ENCODE peak calls at places on chromosome 2, in eight cellular contexts. M, F, N, D, T, Y, G and Z are unnamed samples.

GRCh38 chr2:11158916-11159573 is 3.8 kb downstream of the SLC66A3 start:
- DNase-seq in M (no peak), Y (no peak), G (no peak), T (no peak), F (no peak), D (no peak), N (no peak), Z (no peak)

GRCh38 chr2:86238354-86238753 is 39.1 kb downstream of the MRPL35 start:
- DNase-seq in G (no peak), M (peak; percentile 51), T (no peak), N (no peak), F (no peak), D (no peak), Y (no peak), Z (peak; percentile 51)

GRCh38 chr2:207039225-207039624 is 99.9 kb downstream of the CPO start:
- DNase-seq in T (peak; percentile 71), N (no peak), G (no peak), D (no peak), M (no peak), F (no peak), Y (no peak), Z (no peak)

GRCh38 chr2:65877331-65877791 is 445.0 kb upstream of the SPRED2 start:
- DNase-seq in T (no peak), F (no peak), N (no peak), Y (no peak), D (no peak), G (no peak), M (no peak), Z (no peak)

GRCh38 chr2:143955416-143956075 is 564.4 kb downstream of the ZEB2 start:
- DNase-seq in M (no peak), D (no peak), G (no peak), T (peak; percentile 74), F (no peak), N (peak; percentile 39), Y (no peak), Z (peak; percentile 38)

GRCh38 chr2:127537142-127537541 is 1.7 kb downstream of the MYO7B start:
- DNase-seq in D (no peak), T (peak; percentile 1), N (no peak), G (no peak), M (no peak), F (no peak), Y (no peak), Z (no peak)

GRCh38 chr2:213021971-213022899 is 129.2 kb downstream of the IKZF2 start:
- DNase-seq in N (peak; percentile 18), F (peak; percentile 4), M (peak; percentile 79), G (no peak), Y (no peak), D (no peak), T (no peak), Z (peak; percentile 50)

GRCh38 chr2:69559696-69560482 is 83.7 kb downstream of the AAK1 start:
- DNase-seq in G (peak; percentile 20), D (peak; percentile 24), N (peak; percentile 84), M (peak; percentile 37), F (no peak), T (peak; percentile 73), Y (peak; percentile 33), Z (peak; percentile 64)

GRCh38 chr2:160054984-160055725 is 7.3 kb downstream of the PLA2R1 start:
- DNase-seq in N (no peak), T (peak; percentile 10), M (no peak), G (no peak), Y (no peak), F (no peak), D (no peak), Z (no peak)

GRCh38 chr2:222127660-222128059 is 171.1 kb downstream of the PAX3 start:
- DNase-seq in F (no peak), G (no peak), N (no peak), Y (no peak), D (no peak), M (no peak), T (no peak), Z (no peak)

GRCh38 chr2:226638576-226638975 is 161.0 kb downstream of the IRS1 start:
- DNase-seq in N (no peak), Y (no peak), G (no peak), M (no peak), D (no peak), T (no peak), F (no peak), Z (no peak)

GRCh38 chr2:23579674-23580073 is 194.7 kb downstream of the KLHL29 start:
- DNase-seq in T (no peak), N (no peak), Y (no peak), G (no peak), F (no peak), M (no peak), D (no peak), Z (no peak)

GRCh38 chr2:149611100-149611820 is 23.7 kb upstream of the MMADHC start:
- DNase-seq in Y (no peak), F (no peak), D (no peak), G (no peak), N (peak; percentile 24), T (peak; percentile 62), M (no peak), Z (no peak)

GRCh38 chr2:9473308-9473984 is 905 bp upstream of the IAH1 start:
- DNase-seq in F (no peak), Y (no peak), G (no peak), D (no peak), M (no peak), N (peak; percentile 32), T (peak; percentile 10), Z (no peak)

GRCh38 chr2:2763351-2763997 is 432.4 kb upstream of the MYT1L start:
- DNase-seq in G (no peak), N (no peak), M (no peak), D (no peak), F (no peak), Y (no peak), T (peak; percentile 64), Z (no peak)

GRCh38 chr2:161078211-161078539 is 82.1 kb upstream of the TANK start:
- DNase-seq in G (no peak), N (no peak), M (no peak), Y (no peak), F (no peak), D (no peak), T (no peak), Z (no peak)

GRCh38 chr2:187876554-187876953 is 322.3 kb upstream of the TFPI start:
- DNase-seq in N (no peak), Y (no peak), G (no peak), F (no peak), D (no peak), M (no peak), T (no peak), Z (no peak)

GRCh38 chr2:106115250-106115649 is 78.9 kb downstream of the UXS1 start:
- DNase-seq in D (no peak), T (no peak), M (no peak), G (no peak), Y (no peak), N (peak; percentile 92), F (peak; percentile 76), Z (peak; percentile 98)

GRCh38 chr2:226483143-226483542 is 316.5 kb downstream of the IRS1 start:
- DNase-seq in G (no peak), F (no peak), Y (no peak), T (peak; percentile 32), M (no peak), N (no peak), D (no peak), Z (no peak)

GRCh38 chr2:8389373-8390108 is 292.3 kb upstream of the ID2 start:
- DNase-seq in T (no peak), Y (no peak), G (no peak), N (no peak), D (no peak), M (no peak), F (no peak), Z (peak; percentile 10)

GRCh38 chr2:148865515-148865914 is 9.5 kb upstream of the KIF5C start:
- DNase-seq in D (no peak), N (no peak), G (no peak), M (no peak), T (peak; percentile 15), F (no peak), Y (no peak), Z (no peak)

GRCh38 chr2:18251486-18251885 is 309.0 kb downstream of the RDH14 start:
- DNase-seq in G (no peak), Y (no peak), D (no peak), F (no peak), T (no peak), M (no peak), N (no peak), Z (no peak)

GRCh38 chr2:6202756-6203155 is 510.6 kb downstream of the SOX11 start:
- DNase-seq in F (no peak), T (no peak), N (no peak), M (no peak), D (no peak), G (no peak), Y (no peak), Z (no peak)

GRCh38 chr2:95008311-95008710 is 17.2 kb upstream of the MAL start:
- DNase-seq in G (no peak), D (no peak), N (peak; percentile 79), F (no peak), Y (no peak), T (no peak), M (no peak), Z (peak; percentile 18)

GRCh38 chr2:150732064-150732463 is 244.6 kb upstream of the RND3 start:
- DNase-seq in D (no peak), G (no peak), T (no peak), F (peak; percentile 10), N (peak; percentile 45), Y (no peak), M (no peak), Z (peak; percentile 44)

GRCh38 chr2:239259173-239259572 is 141.6 kb downstream of the HDAC4 start:
- DNase-seq in Y (no peak), N (no peak), D (no peak), F (no peak), G (no peak), M (no peak), T (no peak), Z (no peak)

GRCh38 chr2:25314514-25315315 is 27.0 kb downstream of the DNMT3A start:
- DNase-seq in M (peak; percentile 44), N (no peak), G (peak; percentile 59), D (peak; percentile 53), F (no peak), Y (no peak), T (peak; percentile 83), Z (no peak)

GRCh38 chr2:206918258-206918657 is 21.1 kb upstream of the CPO start:
- DNase-seq in M (no peak), F (no peak), Y (no peak), D (no peak), N (no peak), T (no peak), G (no peak), Z (no peak)